ENCODE peak calls at places on chromosomes 2 and 18, in eight cellular contexts. S is PC-9, T is cardiac muscle cell, B is endothelial cell of umbilical vein, D is body of pancreas, M is pancreas, Z is upper lobe of right lung, O is H9. E is an unnamed sample.

GRCh38 chr2:182499706-182500470 is 73.1 kb upstream of the PDE1A start:
- DNase-seq in M (no peak), T (peak; percentile 38), S (no peak), Z (no peak), D (no peak), B (no peak), O (no peak), E (no peak)

GRCh38 chr18:65287642-65288041 is 463.2 kb upstream of the CDH7 start:
- DNase-seq in B (no peak), O (no peak), M (no peak), T (no peak), S (no peak), D (no peak), Z (no peak), E (no peak)

GRCh38 chr2:39118786-39119499 is 1.9 kb downstream of the SOS1 start:
- DNase-seq in Z (no peak), D (no peak), T (peak; percentile 40), M (no peak), S (no peak), O (no peak), B (peak; percentile 51), E (no peak)

GRCh38 chr2:187842978-187843847 is 289.0 kb upstream of the TFPI start:
- DNase-seq in Z (no peak), B (peak; percentile 75), O (no peak), M (no peak), S (no peak), D (peak; percentile 37), T (peak; percentile 82), E (peak; percentile 76)

GRCh38 chr2:46181306-46181705 is 115.9 kb upstream of the EPAS1 start:
- DNase-seq in Z (no peak), S (no peak), O (no peak), D (no peak), B (no peak), M (no peak), T (no peak), E (no peak)

GRCh38 chr2:85066874-85067351 is 66.3 kb upstream of the TCF7L1 start:
- DNase-seq in S (peak; percentile 50), O (peak; percentile 90), T (peak; percentile 90), B (peak; percentile 83), M (peak; percentile 36), Z (peak; percentile 81), D (peak; percentile 79), E (peak; percentile 94)

GRCh38 chr2:129008881-129009554 is 690.4 kb upstream of the HS6ST1 start:
- DNase-seq in T (no peak), M (no peak), O (no peak), D (no peak), S (no peak), B (no peak), Z (no peak), E (no peak)

GRCh38 chr2:160075171-160075570 is 12.8 kb upstream of the PLA2R1 start:
- DNase-seq in M (no peak), O (no peak), T (peak; percentile 92), S (no peak), B (peak; percentile 89), D (no peak), Z (no peak), E (no peak)

GRCh38 chr18:50924372-50924771 is 43.5 kb upstream of the ELAC1 start:
- DNase-seq in M (no peak), O (no peak), D (no peak), S (no peak), T (no peak), B (no peak), Z (no peak), E (no peak)

GRCh38 chr2:222864296-222864695 is 3.5 kb downstream of the ACSL3 start:
- DNase-seq in M (no peak), D (peak; percentile 13), O (peak; percentile 74), B (no peak), T (peak; percentile 79), Z (no peak), S (peak; percentile 76), E (no peak)

GRCh38 chr2:10012963-10013461 is 30.3 kb upstream of the KLF11 start:
- DNase-seq in M (peak; percentile 4), S (peak; percentile 78), B (no peak), O (no peak), D (no peak), Z (peak; percentile 60), T (no peak), E (no peak)

GRCh38 chr2:128372621-128373341 is 54.1 kb upstream of the HS6ST1 start:
- DNase-seq in S (no peak), D (no peak), B (no peak), Z (peak; percentile 64), O (no peak), T (no peak), M (no peak), E (no peak)

GRCh38 chr18:45993441-45993840 is 26.3 kb upstream of the EPG5 start:
- DNase-seq in S (peak; percentile 96), D (no peak), T (peak; percentile 57), M (no peak), B (peak; percentile 25), Z (no peak), O (no peak), E (no peak)

GRCh38 chr18:70256184-70256583 is 32.7 kb upstream of the SOCS6 start:
- DNase-seq in M (no peak), O (no peak), B (no peak), S (peak; percentile 23), T (no peak), D (no peak), Z (no peak), E (no peak)

GRCh38 chr2:207528980-207529329 is 807 bp upstream of the CREB1 start:
- DNase-seq in D (peak; percentile 34), T (peak; percentile 50), O (peak; percentile 56), S (no peak), M (no peak), B (peak; percentile 50), Z (no peak), E (peak; percentile 40)

GRCh38 chr2:42854207-42854818 is 61.9 kb upstream of the HAAO start:
- DNase-seq in S (no peak), T (no peak), Z (peak; percentile 63), D (peak; percentile 21), B (no peak), M (no peak), O (no peak), E (no peak)

GRCh38 chr2:8257502-8257901 is 424.4 kb upstream of the ID2 start:
- DNase-seq in B (no peak), M (no peak), O (peak; percentile 38), Z (no peak), D (no peak), T (no peak), S (no peak), E (no peak)

GRCh38 chr2:20106746-20107145 is 55.3 kb upstream of the LAPTM4A start:
- DNase-seq in Z (peak; percentile 78), O (peak; percentile 89), B (peak; percentile 27), D (peak; percentile 52), S (peak; percentile 70), T (peak; percentile 38), M (peak; percentile 64), E (no peak)

DNA sequence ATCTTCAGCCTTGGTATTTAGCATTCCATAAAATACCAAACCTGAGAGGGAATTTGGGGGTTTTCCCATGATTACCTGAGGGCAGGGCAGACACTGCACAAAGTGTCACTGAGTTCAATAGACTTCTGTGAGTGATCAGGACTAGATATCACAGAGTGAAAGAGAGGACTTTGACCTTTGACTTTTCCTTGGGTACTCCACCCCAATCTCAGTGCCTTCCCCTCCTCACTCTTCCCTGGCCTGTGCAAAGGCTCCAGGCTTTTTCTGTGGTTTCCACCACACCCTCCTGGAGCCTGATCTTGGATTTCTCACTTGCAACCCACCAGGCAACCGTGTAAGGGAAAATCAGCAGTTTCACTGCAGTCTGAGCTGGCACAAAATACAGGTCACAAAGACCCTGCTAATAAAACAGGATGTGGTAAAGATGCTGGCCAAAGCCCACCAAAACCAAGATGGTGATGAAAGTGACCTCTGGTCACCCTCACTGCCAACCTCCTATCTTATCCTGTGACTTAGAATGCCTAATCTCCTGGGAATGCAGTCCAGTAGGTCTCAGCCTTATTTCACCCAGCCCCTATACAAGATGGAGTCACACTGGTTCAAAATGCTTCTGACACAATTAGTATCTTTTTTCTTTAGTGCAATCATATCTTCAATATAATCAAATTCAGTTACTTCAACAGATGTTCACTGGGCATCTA is 64.0 kb downstream of the BOD1L2 start:
- DNase-seq in T (no peak), S (peak; percentile 79), O (no peak), B (no peak), D (no peak), Z (no peak), M (no peak), E (no peak)
- H3K27me3 ChIP-seq in T (no peaks in the 10 kb centered on the region), S (no peaks in the 10 kb centered on the region), O (no peaks in the 10 kb centered on the region), B (no peaks in the 10 kb centered on the region), D (no peaks in the 10 kb centered on the region), Z (peaks cover 7% of the 10 kb centered on the region), M (no peaks in the 10 kb centered on the region), E (no peaks in the 10 kb centered on the region)

DNA sequence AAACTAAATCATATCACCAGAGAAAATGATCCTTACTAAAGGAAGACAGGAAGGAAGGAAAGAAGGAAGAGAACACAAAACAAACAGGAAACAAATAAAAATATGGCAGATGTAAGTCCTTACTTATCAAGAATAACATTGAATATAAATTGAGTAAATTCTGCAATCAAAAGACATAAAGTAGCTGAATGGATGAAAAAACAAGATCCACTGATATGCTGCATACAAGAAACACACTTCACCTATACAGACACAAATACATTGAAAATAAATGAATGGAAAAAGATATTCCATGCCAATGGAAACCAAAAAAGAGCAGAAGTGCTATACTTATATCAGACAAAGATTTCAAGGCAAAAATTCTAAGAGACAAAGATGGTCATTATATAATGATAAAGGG is 18.0 kb upstream of the SRD5A2 start:
- DNase-seq in D (no peak), Z (no peak), T (no peak), M (no peak), B (no peak), S (no peak), O (no peak), E (no peak)
- H3K9me3 ChIP-seq in D (peaks cover 4% of the 10 kb centered on the region), Z (no peaks in the 10 kb centered on the region), T (no peaks in the 10 kb centered on the region), M (no peaks in the 10 kb centered on the region), B (no peaks in the 10 kb centered on the region), S (no peaks in the 10 kb centered on the region), O (no peaks in the 10 kb centered on the region), E (no peaks in the 10 kb centered on the region)

GRCh38 chr2:66303471-66303870 is 131.5 kb upstream of the MEIS1 start:
- DNase-seq in O (no peak), Z (no peak), B (no peak), M (no peak), S (no peak), D (no peak), T (no peak), E (no peak)

GRCh38 chr2:66306488-66306887 is 128.4 kb upstream of the MEIS1 start:
- DNase-seq in D (no peak), T (no peak), B (no peak), S (no peak), M (no peak), Z (no peak), O (no peak), E (no peak)

GRCh38 chr2:66305714-66306113 is 129.2 kb upstream of the MEIS1 start:
- DNase-seq in O (no peak), Z (peak; percentile 65), T (peak; percentile 3), S (no peak), B (peak; percentile 5), D (peak; percentile 64), M (peak; percentile 64), E (no peak)

GRCh38 chr2:66301767-66302140 is 133.2 kb upstream of the MEIS1 start:
- DNase-seq in M (no peak), D (no peak), O (no peak), T (no peak), B (no peak), Z (no peak), S (no peak), E (no peak)

GRCh38 chr2:66301073-66301766 is 133.7 kb upstream of the MEIS1 start:
- DNase-seq in Z (no peak), M (no peak), O (no peak), B (no peak), S (no peak), T (peak; percentile 2), D (no peak), E (no peak)
- H3K4me1 ChIP-seq in Z (peaks cover 5% of the 10 kb centered on the region), M (peaks cover 5% of the 10 kb centered on the region), O (no peaks in the 10 kb centered on the region), B (no peaks in the 10 kb centered on the region), S (no peaks in the 10 kb centered on the region), T (no peaks in the 10 kb centered on the region), D (peaks cover 12% of the 10 kb centered on the region), E (no peaks in the 10 kb centered on the region)

GRCh38 chr2:37005118-37005868 is 39.0 kb upstream of the STRN start:
- DNase-seq in O (peak; percentile 49), M (no peak), B (peak; percentile 58), D (no peak), Z (no peak), S (no peak), T (peak; percentile 58), E (no peak)
- H3K27me3 ChIP-seq in O (no peaks in the 10 kb centered on the region), M (no peaks in the 10 kb centered on the region), B (no peaks in the 10 kb centered on the region), D (no peaks in the 10 kb centered on the region), Z (no peaks in the 10 kb centered on the region), S (no peaks in the 10 kb centered on the region), T (no peaks in the 10 kb centered on the region), E (no peaks in the 10 kb centered on the region)

E was measured in HAP-1.